ENCODE peak calls at places on chromosome X, in ten cellular contexts. One of them, this sample, is unnamed.

GRCh38 chrX:47523713-47524166 is 37.3 kb upstream of the ARAF start:
- DNase-seq in stomach: no peak
- DNase-seq in fibroblast of the aortic adventitia: no peak
- DNase-seq in psoas muscle: no peak
- DNase-seq in fibroblast of pulmonary artery: no peak
- DNase-seq in WTC11: peak
- DNase-seq in neural crest cell: peak
- DNase-seq in right lobe of liver: no peak
- DNase-seq in testis: no peak
- DNase-seq in fibroblast of mammary gland: no peak
- DNase-seq in this sample: no peak

GRCh38 chrX:109714340-109714958 is 18.6 kb downstream of the ACSL4 start:
- DNase-seq in stomach: no peak
- DNase-seq in fibroblast of the aortic adventitia: peak
- DNase-seq in psoas muscle: no peak
- DNase-seq in fibroblast of pulmonary artery: peak
- DNase-seq in WTC11: no peak
- DNase-seq in neural crest cell: no peak
- DNase-seq in right lobe of liver: no peak
- DNase-seq in testis: no peak
- DNase-seq in fibroblast of mammary gland: peak
- DNase-seq in this sample: peak

GRCh38 chrX:130091976-130092522 is 18.2 kb downstream of the ELF4 start:
- DNase-seq in stomach: peak
- DNase-seq in fibroblast of the aortic adventitia: no peak
- DNase-seq in psoas muscle: peak
- DNase-seq in fibroblast of pulmonary artery: no peak
- DNase-seq in WTC11: peak
- DNase-seq in neural crest cell: no peak
- DNase-seq in right lobe of liver: peak
- DNase-seq in testis: no peak
- DNase-seq in fibroblast of mammary gland: no peak
- DNase-seq in this sample: no peak

GRCh38 chrX:133685806-133686205 is 270.5 kb upstream of the GPC4 start:
- DNase-seq in stomach: no peak
- DNase-seq in fibroblast of the aortic adventitia: no peak
- DNase-seq in psoas muscle: no peak
- DNase-seq in fibroblast of pulmonary artery: no peak
- DNase-seq in WTC11: no peak
- DNase-seq in neural crest cell: no peak
- DNase-seq in right lobe of liver: no peak
- DNase-seq in testis: no peak
- DNase-seq in fibroblast of mammary gland: no peak
- DNase-seq in this sample: no peak

GRCh38 chrX:43176686-43177085 is 398.7 kb upstream of the PPP1R2C start:
- DNase-seq in stomach: no peak
- DNase-seq in fibroblast of the aortic adventitia: peak
- DNase-seq in psoas muscle: no peak
- DNase-seq in fibroblast of pulmonary artery: no peak
- DNase-seq in WTC11: no peak
- DNase-seq in neural crest cell: no peak
- DNase-seq in right lobe of liver: no peak
- DNase-seq in testis: no peak
- DNase-seq in fibroblast of mammary gland: no peak
- DNase-seq in this sample: no peak

GRCh38 chrX:109839694-109840358 is 106.8 kb upstream of the ACSL4 start:
- DNase-seq in stomach: no peak
- DNase-seq in fibroblast of the aortic adventitia: peak
- DNase-seq in psoas muscle: peak
- DNase-seq in fibroblast of pulmonary artery: peak
- DNase-seq in WTC11: peak
- DNase-seq in neural crest cell: peak
- DNase-seq in right lobe of liver: no peak
- DNase-seq in testis: no peak
- DNase-seq in fibroblast of mammary gland: peak
- DNase-seq in this sample: peak

GRCh38 chrX:121649414-121649813 is 602.0 kb downstream of the GLUD2 start:
- DNase-seq in stomach: no peak
- DNase-seq in fibroblast of the aortic adventitia: no peak
- DNase-seq in psoas muscle: no peak
- DNase-seq in fibroblast of pulmonary artery: no peak
- DNase-seq in WTC11: no peak
- DNase-seq in neural crest cell: no peak
- DNase-seq in right lobe of liver: no peak
- DNase-seq in testis: no peak
- DNase-seq in fibroblast of mammary gland: no peak
- DNase-seq in this sample: peak

GRCh38 chrX:46791927-46792825 is 33.3 kb upstream of the SLC9A7 start:
- DNase-seq in stomach: peak
- DNase-seq in fibroblast of the aortic adventitia: peak
- DNase-seq in psoas muscle: no peak
- DNase-seq in fibroblast of pulmonary artery: peak
- DNase-seq in WTC11: peak
- DNase-seq in neural crest cell: no peak
- DNase-seq in right lobe of liver: no peak
- DNase-seq in testis: no peak
- DNase-seq in fibroblast of mammary gland: peak
- DNase-seq in this sample: peak

GRCh38 chrX:75784689-75785491 is at the start of gene MAGEE2:
- DNase-seq in stomach: no peak
- DNase-seq in fibroblast of the aortic adventitia: no peak
- DNase-seq in psoas muscle: no peak
- DNase-seq in fibroblast of pulmonary artery: no peak
- DNase-seq in WTC11: peak
- DNase-seq in neural crest cell: no peak
- DNase-seq in right lobe of liver: no peak
- DNase-seq in testis: peak
- DNase-seq in fibroblast of mammary gland: no peak
- DNase-seq in this sample: no peak

GRCh38 chrX:70664726-70665125 is 220.1 kb downstream of the DLG3 start:
- DNase-seq in stomach: no peak
- DNase-seq in fibroblast of the aortic adventitia: peak
- DNase-seq in psoas muscle: no peak
- DNase-seq in fibroblast of pulmonary artery: peak
- DNase-seq in WTC11: no peak
- DNase-seq in neural crest cell: no peak
- DNase-seq in right lobe of liver: no peak
- DNase-seq in testis: no peak
- DNase-seq in fibroblast of mammary gland: peak
- DNase-seq in this sample: peak

GRCh38 chrX:48086119-48086518 is 14.7 kb upstream of the ZNF630 start:
- DNase-seq in stomach: no peak
- DNase-seq in fibroblast of the aortic adventitia: no peak
- DNase-seq in psoas muscle: no peak
- DNase-seq in fibroblast of pulmonary artery: peak
- DNase-seq in WTC11: no peak
- DNase-seq in neural crest cell: no peak
- DNase-seq in right lobe of liver: no peak
- DNase-seq in testis: no peak
- DNase-seq in fibroblast of mammary gland: no peak
- DNase-seq in this sample: no peak

GRCh38 chrX:119189115-119189514 is 47.0 kb upstream of the PGRMC1 start:
- DNase-seq in stomach: no peak
- DNase-seq in fibroblast of the aortic adventitia: no peak
- DNase-seq in psoas muscle: no peak
- DNase-seq in fibroblast of pulmonary artery: no peak
- DNase-seq in WTC11: no peak
- DNase-seq in neural crest cell: no peak
- DNase-seq in right lobe of liver: no peak
- DNase-seq in testis: no peak
- DNase-seq in fibroblast of mammary gland: no peak
- DNase-seq in this sample: no peak

GRCh38 chrX:71053217-71053621 is 14.9 kb downstream of the SNX12 start:
- DNase-seq in stomach: no peak
- DNase-seq in fibroblast of the aortic adventitia: no peak
- DNase-seq in psoas muscle: no peak
- DNase-seq in fibroblast of pulmonary artery: no peak
- DNase-seq in WTC11: peak
- DNase-seq in neural crest cell: no peak
- DNase-seq in right lobe of liver: no peak
- DNase-seq in testis: peak
- DNase-seq in fibroblast of mammary gland: no peak
- DNase-seq in this sample: no peak

GRCh38 chrX:56978172-56978571 is 17.2 kb downstream of the SPIN3 start:
- DNase-seq in stomach: no peak
- DNase-seq in fibroblast of the aortic adventitia: peak
- DNase-seq in psoas muscle: no peak
- DNase-seq in fibroblast of pulmonary artery: peak
- DNase-seq in WTC11: peak
- DNase-seq in neural crest cell: peak
- DNase-seq in right lobe of liver: no peak
- DNase-seq in testis: peak
- DNase-seq in fibroblast of mammary gland: peak
- DNase-seq in this sample: peak

GRCh38 chrX:129688097-129688496 is 33.3 kb upstream of the APLN start:
- DNase-seq in stomach: no peak
- DNase-seq in fibroblast of the aortic adventitia: no peak
- DNase-seq in psoas muscle: no peak
- DNase-seq in fibroblast of pulmonary artery: no peak
- DNase-seq in WTC11: no peak
- DNase-seq in neural crest cell: no peak
- DNase-seq in right lobe of liver: no peak
- DNase-seq in testis: no peak
- DNase-seq in fibroblast of mammary gland: no peak
- DNase-seq in this sample: no peak

DNA sequence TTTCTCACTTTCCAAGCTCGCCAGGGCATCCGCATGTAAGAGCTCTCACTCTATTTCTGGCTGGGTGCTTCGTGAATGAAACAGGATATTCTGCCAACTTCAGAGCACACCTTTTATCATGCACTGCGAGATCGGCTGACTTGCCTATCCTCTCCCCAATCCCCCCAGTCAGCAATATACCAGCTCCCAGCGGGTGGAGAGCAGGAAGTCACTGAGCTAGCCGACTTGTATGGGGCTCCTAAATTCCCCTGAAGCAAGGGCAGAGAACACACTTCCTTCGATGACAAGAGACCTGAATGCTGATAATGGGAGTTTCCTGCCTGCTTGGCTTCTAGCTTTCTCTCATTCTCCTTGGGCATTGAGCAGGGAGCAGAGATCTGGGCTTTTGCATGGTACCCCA is 33.8 kb upstream of the MAMLD1 start:
- DNase-seq in stomach: no peak
- DNase-seq in fibroblast of the aortic adventitia: no peak
- DNase-seq in psoas muscle: no peak
- DNase-seq in fibroblast of pulmonary artery: no peak
- DNase-seq in WTC11: no peak
- DNase-seq in neural crest cell: no peak
- DNase-seq in right lobe of liver: no peak
- DNase-seq in testis: no peak
- DNase-seq in fibroblast of mammary gland: no peak
- DNase-seq in this sample: no peak
- TF ChIP-seq CTCF in stomach: no peak
- TF ChIP-seq CTCF in fibroblast of the aortic adventitia: no peak
- TF ChIP-seq CTCF in psoas muscle: no peak
- TF ChIP-seq CTCF in fibroblast of pulmonary artery: no peak
- TF ChIP-seq CTCF in WTC11: no peak
- TF ChIP-seq CTCF in neural crest cell: no peak
- TF ChIP-seq CTCF in right lobe of liver: no peak
- TF ChIP-seq CTCF in testis: no peak
- TF ChIP-seq CTCF in fibroblast of mammary gland: no peak
- TF ChIP-seq CTCF in this sample: no peak

DNA sequence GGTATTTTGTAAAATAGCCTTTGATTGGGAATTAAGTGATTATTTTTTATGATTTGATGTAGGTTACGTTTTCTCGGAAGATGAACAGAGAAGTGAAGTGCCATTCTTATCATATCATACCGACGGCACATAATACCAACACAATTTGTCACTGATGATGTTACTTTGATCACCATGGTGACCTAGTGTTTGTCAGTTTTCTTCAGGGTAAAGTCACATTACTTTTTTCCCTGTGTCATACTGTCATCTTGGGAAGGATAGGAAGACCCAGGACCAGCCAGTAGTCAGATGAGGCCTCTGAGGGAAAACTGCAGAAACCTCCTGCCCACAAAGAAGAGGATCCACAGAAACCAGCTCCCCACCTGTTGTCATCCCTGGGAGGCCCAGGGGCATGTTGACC is 1.3 kb upstream of the MAGEC1 start:
- DNase-seq in stomach: no peak
- DNase-seq in fibroblast of the aortic adventitia: no peak
- DNase-seq in psoas muscle: no peak
- DNase-seq in fibroblast of pulmonary artery: no peak
- DNase-seq in WTC11: no peak
- DNase-seq in neural crest cell: no peak
- DNase-seq in right lobe of liver: no peak
- DNase-seq in testis: no peak
- DNase-seq in fibroblast of mammary gland: no peak
- DNase-seq in this sample: no peak
- TF ChIP-seq CTCF in stomach: no peak
- TF ChIP-seq CTCF in fibroblast of the aortic adventitia: no peak
- TF ChIP-seq CTCF in psoas muscle: no peak
- TF ChIP-seq CTCF in fibroblast of pulmonary artery: no peak
- TF ChIP-seq CTCF in WTC11: no peak
- TF ChIP-seq CTCF in neural crest cell: no peak
- TF ChIP-seq CTCF in right lobe of liver: no peak
- TF ChIP-seq CTCF in testis: no peak
- TF ChIP-seq CTCF in fibroblast of mammary gland: no peak
- TF ChIP-seq CTCF in this sample: no peak

GRCh38 chrX:31268359-31268758 is 196.5 kb upstream of the FTHL17 start:
- DNase-seq in stomach: no peak
- DNase-seq in fibroblast of the aortic adventitia: no peak
- DNase-seq in psoas muscle: no peak
- DNase-seq in fibroblast of pulmonary artery: peak
- DNase-seq in WTC11: no peak
- DNase-seq in neural crest cell: no peak
- DNase-seq in right lobe of liver: no peak
- DNase-seq in testis: no peak
- DNase-seq in fibroblast of mammary gland: no peak
- DNase-seq in this sample: peak
- TF ChIP-seq CTCF in stomach: no peak
- TF ChIP-seq CTCF in fibroblast of the aortic adventitia: no peak
- TF ChIP-seq CTCF in psoas muscle: no peak
- TF ChIP-seq CTCF in fibroblast of pulmonary artery: no peak
- TF ChIP-seq CTCF in WTC11: no peak
- TF ChIP-seq CTCF in neural crest cell: no peak
- TF ChIP-seq CTCF in right lobe of liver: peak
- TF ChIP-seq CTCF in testis: no peak
- TF ChIP-seq CTCF in fibroblast of mammary gland: no peak
- TF ChIP-seq CTCF in this sample: peak

DNA sequence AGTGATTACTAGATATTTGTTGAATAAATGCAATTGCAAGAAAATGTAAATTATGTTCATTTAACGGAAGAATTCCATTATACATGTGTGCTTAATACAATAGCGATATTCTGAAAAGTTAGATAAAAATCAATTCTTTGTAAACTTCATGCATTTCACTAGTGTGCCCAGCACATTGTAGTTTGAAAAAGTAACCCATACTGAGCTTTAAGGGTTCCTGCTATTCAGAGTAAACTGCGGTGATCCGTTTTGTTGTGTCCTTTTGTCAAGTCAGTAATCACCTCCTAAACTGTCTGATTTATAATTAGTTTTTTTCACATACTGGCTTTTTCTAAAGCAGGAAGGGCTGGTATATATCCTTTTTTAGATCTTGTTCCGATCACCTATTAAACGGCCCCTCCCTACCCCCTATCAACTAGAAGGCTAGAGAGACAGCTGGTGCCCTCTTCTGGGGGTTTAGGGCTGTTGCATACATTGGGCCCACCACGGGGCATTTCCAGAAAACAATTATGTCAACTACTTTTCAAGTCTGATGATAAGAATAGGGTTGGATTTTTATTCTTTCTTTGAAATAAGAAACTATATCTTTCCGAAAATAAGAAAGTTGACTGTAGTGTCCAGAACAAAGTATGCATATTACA is 7.0 kb upstream of the BMP15 start:
- DNase-seq in stomach: no peak
- DNase-seq in fibroblast of the aortic adventitia: peak
- DNase-seq in psoas muscle: no peak
- DNase-seq in fibroblast of pulmonary artery: peak
- DNase-seq in WTC11: peak
- DNase-seq in neural crest cell: peak
- DNase-seq in right lobe of liver: no peak
- DNase-seq in testis: peak
- DNase-seq in fibroblast of mammary gland: peak
- DNase-seq in this sample: peak
- TF ChIP-seq CTCF in stomach: peak
- TF ChIP-seq CTCF in fibroblast of the aortic adventitia: peak
- TF ChIP-seq CTCF in psoas muscle: peak
- TF ChIP-seq CTCF in fibroblast of pulmonary artery: peak
- TF ChIP-seq CTCF in WTC11: peak
- TF ChIP-seq CTCF in neural crest cell: peak
- TF ChIP-seq CTCF in right lobe of liver: peak
- TF ChIP-seq CTCF in testis: peak
- TF ChIP-seq CTCF in fibroblast of mammary gland: peak
- TF ChIP-seq CTCF in this sample: peak